ENCODE peak calls at places on chromosomes 13 and 19, in five cellular contexts. R is tibial nerve; C is CD8-positive, alpha-beta T cell; A is CD8-positive, alpha-beta memory T cell; U is uterus. H is an unnamed sample.

GRCh38 chr19:27793644-27794443 is 1419.1 kb downstream of the UQCRFS1 start:
- DNase-seq in A (peak; percentile 84), R (peak; percentile 90), C (peak; percentile 85), U (peak; percentile 89), H (peak; percentile 86)

GRCh38 chr13:83386609-83387008 is 495.7 kb downstream of the SLITRK1 start:
- DNase-seq in A (no peak), R (no peak), C (no peak), U (no peak), H (no peak)

GRCh38 chr13:98142427-98143156 is at the start of gene FARP1:
- DNase-seq in R (peak; percentile 41), A (no peak), C (no peak), U (peak; percentile 55), H (no peak)

GRCh38 chr13:29845440-29846056 is 4.9 kb downstream of the UBL3 start:
- DNase-seq in U (no peak), R (no peak), A (no peak), C (no peak), H (no peak)

GRCh38 chr19:29040291-29040690 is 172.7 kb downstream of the UQCRFS1 start:
- DNase-seq in C (no peak), R (peak; percentile 37), A (no peak), U (no peak), H (no peak)

GRCh38 chr13:92175330-92175729 is 776.9 kb downstream of the GPC5 start:
- DNase-seq in C (no peak), A (no peak), R (peak; percentile 15), U (no peak), H (peak; percentile 5)

GRCh38 chr19:3389876-3390361 is 23.5 kb downstream of the NFIC start:
- DNase-seq in A (no peak), C (no peak), U (no peak), R (no peak), H (no peak)

GRCh38 chr19:33275933-33276619 is 26.3 kb downstream of the CEBPA start:
- DNase-seq in U (no peak), C (no peak), R (no peak), A (no peak), H (no peak)

GRCh38 chr19:46618670-46619231 is 6.1 kb downstream of the PTGIR start:
- DNase-seq in U (no peak), A (no peak), C (no peak), R (no peak), H (peak; percentile 69)

GRCh38 chr19:45294291-45295029 is 28.2 kb downstream of the CKM start:
- DNase-seq in U (no peak), R (no peak), C (no peak), A (no peak), H (no peak)

GRCh38 chr19:49864890-49865289 is 2.5 kb downstream of the PNKP start:
- DNase-seq in R (no peak), A (no peak), C (no peak), U (no peak), H (no peak)

GRCh38 chr19:42115219-42115618 is 17.0 kb downstream of the POU2F2 start:
- DNase-seq in A (no peak), C (no peak), U (no peak), R (no peak), H (no peak)

GRCh38 chr13:31093145-31093885 is 68.4 kb downstream of the HSPH1 start:
- DNase-seq in R (no peak), C (no peak), U (no peak), A (no peak), H (no peak)

GRCh38 chr13:25375727-25376358 is 4.1 kb downstream of the ATP8A2 start:
- DNase-seq in A (no peak), R (peak; percentile 41), C (peak; percentile 4), U (no peak), H (no peak)

GRCh38 chr13:51825165-51825592 is 19.8 kb downstream of the TMEM272 start:
- DNase-seq in U (peak; percentile 38), C (no peak), A (no peak), R (no peak), H (peak; percentile 88)

GRCh38 chr13:60990032-60990733 is 425.5 kb downstream of the PCDH20 start:
- DNase-seq in U (no peak), A (no peak), C (no peak), R (no peak), H (no peak)

GRCh38 chr13:27960362-27961226 is 8.5 kb downstream of the CDX2 start:
- DNase-seq in U (no peak), R (no peak), C (no peak), A (no peak), H (no peak)

GRCh38 chr13:34833562-34834182 is 108.4 kb upstream of the NBEA start:
- DNase-seq in R (no peak), A (no peak), U (no peak), C (no peak), H (no peak)

GRCh38 chr19:40982594-40983101 is 8.4 kb upstream of the CYP2B6 start:
- DNase-seq in R (no peak), U (no peak), A (no peak), C (no peak), H (no peak)

GRCh38 chr13:40043759-40044158 is 388.3 kb downstream of the COG6 start:
- DNase-seq in R (no peak), A (no peak), U (no peak), C (no peak), H (no peak)

GRCh38 chr19:47374876-47375693 is 26.0 kb downstream of the DHX34 start:
- DNase-seq in R (no peak), A (no peak), U (no peak), C (no peak), H (no peak)

GRCh38 chr19:34838753-34839431 is 65.9 kb upstream of the ZNF599 start:
- DNase-seq in A (no peak), C (no peak), U (no peak), R (no peak), H (peak; percentile 28)

GRCh38 chr19:55436847-55437246 is 6.3 kb downstream of the SHISA7 start:
- DNase-seq in U (no peak), C (no peak), R (no peak), A (no peak), H (no peak)

GRCh38 chr13:29511980-29512379 is 83.5 kb downstream of the SLC7A1 start:
- DNase-seq in R (peak; percentile 84), A (no peak), C (no peak), U (peak; percentile 93), H (no peak)

GRCh38 chr19:49390131-49390977 is 2.3 kb downstream of the KASH5 start:
- DNase-seq in C (no peak), A (no peak), R (no peak), U (no peak), H (no peak)

GRCh38 chr13:101181076-101181685 is 235.1 kb downstream of the NALCN start:
- DNase-seq in A (no peak), R (no peak), U (no peak), C (no peak), H (no peak)

GRCh38 chr13:113670541-113670940 is 3.5 kb downstream of the GRK1 start:
- DNase-seq in U (peak; percentile 4), R (no peak), A (no peak), C (no peak), H (no peak)

GRCh38 chr19:13011653-13012389 is 16.5 kb downstream of the NFIX start:
- DNase-seq in C (no peak), R (no peak), U (no peak), A (no peak), H (no peak)

GRCh38 chr19:36115453-36116343 is at the start of gene TBCB:
- DNase-seq in A (peak; percentile 88), R (peak; percentile 74), U (peak; percentile 84), C (peak; percentile 86), H (no peak)

GRCh38 chr19:12527034-12527836 is 24.0 kb downstream of the ZNF564 start:
- DNase-seq in U (no peak), C (no peak), R (no peak), A (no peak), H (peak; percentile 12)

GRCh38 chr13:78689011-78689410 is 30.1 kb upstream of the OBI1 start:
- DNase-seq in U (no peak), A (no peak), C (no peak), R (no peak), H (no peak)

GRCh38 chr19:13098291-13099072 is 4.2 kb downstream of the LYL1 start:
- DNase-seq in A (no peak), U (peak; percentile 65), C (no peak), R (no peak), H (peak; percentile 78)

GRCh38 chr19:30426864-30427263 is 54.7 kb downstream of the ZNF536 start:
- DNase-seq in R (no peak), C (no peak), A (no peak), U (no peak), H (no peak)

GRCh38 chr13:107554355-107554905 is 660.9 kb downstream of the LIG4 start:
- DNase-seq in C (no peak), A (no peak), U (no peak), R (no peak), H (no peak)

GRCh38 chr13:98297043-98297442 is 120.0 kb upstream of the RNF113B start:
- DNase-seq in R (no peak), C (no peak), A (no peak), U (no peak), H (no peak)

GRCh38 chr19:18791315-18791678 is 192 bp upstream of the COMP start:
- DNase-seq in C (no peak), U (no peak), A (no peak), R (no peak), H (no peak)
- H3K4me3 ChIP-seq in C (no peak overlapping the region), U (no peak overlapping the region), A (no peak overlapping the region), R (peak overlapping the region; percentile 39), H (no peak overlapping the region)

DNA sequence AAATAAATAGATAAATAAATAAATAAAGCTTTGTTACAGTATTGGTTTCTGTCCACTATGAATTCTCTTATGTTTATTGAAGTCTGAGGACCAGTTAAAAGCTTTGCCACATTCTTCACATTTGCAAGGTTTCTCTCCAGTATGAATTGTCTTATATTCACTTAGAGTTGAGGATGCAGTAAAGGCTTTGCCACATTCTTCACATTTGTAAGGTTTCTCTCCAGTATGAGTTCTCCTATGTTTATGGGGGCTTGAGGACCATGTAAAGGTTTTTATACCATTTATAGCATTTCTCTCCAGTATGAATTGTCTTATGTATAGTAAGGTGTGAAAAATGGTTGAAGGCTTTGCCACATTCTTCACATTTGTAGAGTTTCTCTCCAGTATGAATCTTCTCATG is 168.3 kb downstream of the ZNF737 start:
- DNase-seq in R (no peak), C (no peak), U (no peak), A (no peak), H (no peak)
- H3K9me3 ChIP-seq in R (peaks cover 7% of the 10 kb centered on the region), C (peaks cover 14% of the 10 kb centered on the region), U (no peaks in the 10 kb centered on the region), A (peaks cover 25% of the 10 kb centered on the region), H (peaks cover 70% of the 10 kb centered on the region)

GRCh38 chr19:53982056-53982455 is 9.4 kb upstream of the CACNG6 start:
- DNase-seq in R (no peak), U (no peak), A (no peak), C (no peak), H (no peak)
- H3K4me3 ChIP-seq in R (peak overlapping the region; percentile 40), U (no peak overlapping the region), A (no peak overlapping the region), C (no peak overlapping the region), H (no peak overlapping the region)

DNA sequence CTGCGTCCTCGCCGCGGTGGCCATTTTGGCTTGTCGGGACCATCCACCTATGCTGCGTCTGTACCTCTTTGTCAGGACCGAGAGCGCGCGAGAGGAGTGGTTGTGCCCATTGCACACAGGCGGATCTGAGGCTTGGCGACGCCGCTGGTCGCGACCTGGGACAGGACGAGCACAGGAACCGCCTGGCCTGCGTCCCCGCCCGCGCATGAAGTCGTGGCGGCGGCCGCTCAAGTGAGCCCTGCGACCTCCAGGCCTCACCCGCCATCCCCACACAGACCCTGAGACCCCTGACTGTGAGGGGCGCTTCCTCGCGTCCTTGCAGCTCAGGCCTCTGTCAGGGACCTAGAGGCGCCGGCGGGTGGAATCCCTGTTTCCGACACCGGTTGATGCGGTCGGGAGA is 16.8 kb downstream of the ZNF586 start:
- DNase-seq in C (no peak), U (no peak), R (no peak), A (no peak), H (no peak)
- H3K9me3 ChIP-seq in C (peaks cover 54% of the 10 kb centered on the region), U (no peaks in the 10 kb centered on the region), R (no peaks in the 10 kb centered on the region), A (peaks cover 38% of the 10 kb centered on the region), H (peaks cover 91% of the 10 kb centered on the region)

H was measured in CD4-positive, CD25-positive, alpha-beta regulatory T cell.